ENCODE peak calls at places on chromosomes 16 and 17, in ten cellular contexts. G is DND-41, K is lower lobe of right lung, V is endodermal cell, I is esophagus squamous epithelium, Z is colonic mucosa, X is transverse colon, E is psoas muscle, W is heart right ventricle, H is neural progenitor cell. Y is an unnamed sample.

GRCh38 chr16:89534147-89534788 is 26.1 kb downstream of the SPG7 start:
- DNase-seq in G (no peak), K (no peak), V (no peak), I (peak; percentile 19), Z (no peak), X (peak; percentile 22), E (no peak), W (peak; percentile 20), H (no peak), Y (no peak)

GRCh38 chr16:51881731-51882130 is 665.2 kb downstream of the TOX3 start:
- DNase-seq in G (no peak), K (no peak), V (no peak), I (no peak), Z (no peak), X (no peak), E (no peak), W (no peak), H (no peak), Y (no peak)

GRCh38 chr16:75072239-75072947 is 44.2 kb downstream of the LDHD start:
- DNase-seq in G (no peak), K (no peak), V (no peak), I (no peak), Z (no peak), X (no peak), E (no peak), W (no peak), H (no peak), Y (no peak)

GRCh38 chr17:42097691-42098661 is at the start of gene ZNF385C:
- DNase-seq in G (no peak), K (no peak), V (peak; percentile 89), I (no peak), Z (no peak), X (no peak), E (no peak), W (no peak), H (peak; percentile 69), Y (no peak)

GRCh38 chr17:28381141-28381825 is 9.8 kb downstream of the SARM1 start:
- DNase-seq in G (no peak), K (peak; percentile 76), V (peak; percentile 97), I (no peak), Z (peak; percentile 54), X (peak; percentile 47), E (peak; percentile 37), W (no peak), H (peak; percentile 89), Y (no peak)

GRCh38 chr17:59964455-59965328 is at the start of gene RNFT1:
- DNase-seq in G (peak; percentile 87), K (peak; percentile 96), V (peak; percentile 97), I (peak; percentile 51), Z (peak; percentile 95), X (peak; percentile 95), E (peak; percentile 95), W (peak; percentile 92), H (peak; percentile 96), Y (peak; percentile 77)

GRCh38 chr17:5686246-5686645 is 101.9 kb upstream of the NLRP1 start:
- DNase-seq in G (no peak), K (no peak), V (no peak), I (no peak), Z (no peak), X (no peak), E (no peak), W (no peak), H (no peak), Y (no peak)

GRCh38 chr16:12803203-12804093 is at the start of gene CPPED1:
- DNase-seq in G (peak; percentile 93), K (peak; percentile 98), V (peak; percentile 96), I (peak; percentile 82), Z (peak; percentile 93), X (peak; percentile 94), E (peak; percentile 93), W (peak; percentile 93), H (peak; percentile 94), Y (peak; percentile 94)

GRCh38 chr17:74451557-74451956 is 14.9 kb upstream of the CD300A start:
- DNase-seq in G (no peak), K (no peak), V (no peak), I (no peak), Z (no peak), X (no peak), E (no peak), W (no peak), H (no peak), Y (no peak)

GRCh38 chr16:13906426-13907089 is 13.4 kb upstream of the ERCC4 start:
- DNase-seq in G (no peak), K (no peak), V (no peak), I (no peak), Z (no peak), X (no peak), E (no peak), W (no peak), H (no peak), Y (no peak)

GRCh38 chr16:54511181-54511731 is 224.7 kb upstream of the IRX3 start:
- DNase-seq in G (peak; percentile 37), K (no peak), V (no peak), I (no peak), Z (no peak), X (no peak), E (no peak), W (no peak), H (peak; percentile 36), Y (no peak)

GRCh38 chr17:58369214-58370031 is 17.4 kb upstream of the SUPT4H1 start:
- DNase-seq in G (no peak), K (no peak), V (peak; percentile 41), I (no peak), Z (peak; percentile 66), X (no peak), E (no peak), W (no peak), H (no peak), Y (no peak)

GRCh38 chr16:50425648-50426047 is 56.9 kb upstream of the BRD7 start:
- DNase-seq in G (no peak), K (no peak), V (no peak), I (no peak), Z (no peak), X (no peak), E (no peak), W (no peak), H (no peak), Y (no peak)

GRCh38 chr17:45231481-45232116 is 9.9 kb downstream of the FMNL1 start:
- DNase-seq in G (no peak), K (no peak), V (peak; percentile 89), I (no peak), Z (no peak), X (peak; percentile 50), E (no peak), W (no peak), H (peak; percentile 68), Y (no peak)

GRCh38 chr16:84993926-84994325 is 17.4 kb downstream of the ZDHHC7 start:
- DNase-seq in G (no peak), K (peak; percentile 40), V (no peak), I (no peak), Z (no peak), X (no peak), E (peak; percentile 49), W (no peak), H (no peak), Y (no peak)
- H3K4me1 ChIP-seq in G (no peaks in the 10 kb centered on the region), K (peaks cover 72% of the 10 kb centered on the region), V (peaks cover 9% of the 10 kb centered on the region), I (peaks cover 54% of the 10 kb centered on the region), Z (peaks cover 31% of the 10 kb centered on the region), X (peaks cover 40% of the 10 kb centered on the region), E (peaks cover 32% of the 10 kb centered on the region), W (peaks cover 22% of the 10 kb centered on the region), H (no peaks in the 10 kb centered on the region), Y (peaks cover 56% of the 10 kb centered on the region)

GRCh38 chr17:48570325-48571023 is 7.7 kb downstream of the HOXB4 start:
- DNase-seq in G (no peak), K (no peak), V (peak; percentile 89), I (no peak), Z (no peak), X (no peak), E (no peak), W (no peak), H (no peak), Y (no peak)

GRCh38 chr17:48567646-48568354 is 10.3 kb downstream of the HOXB4 start:
- DNase-seq in G (no peak), K (no peak), V (no peak), I (no peak), Z (no peak), X (no peak), E (no peak), W (no peak), H (no peak), Y (no peak)

GRCh38 chr17:48569676-48570324 is 8.3 kb downstream of the HOXB4 start:
- DNase-seq in G (no peak), K (no peak), V (no peak), I (no peak), Z (no peak), X (no peak), E (no peak), W (no peak), H (no peak), Y (no peak)

GRCh38 chr17:48567209-48567608 is 10.9 kb downstream of the HOXB4 start:
- DNase-seq in G (no peak), K (no peak), V (peak; percentile 70), I (no peak), Z (peak; percentile 84), X (peak; percentile 71), E (no peak), W (no peak), H (no peak), Y (no peak)

DNA sequence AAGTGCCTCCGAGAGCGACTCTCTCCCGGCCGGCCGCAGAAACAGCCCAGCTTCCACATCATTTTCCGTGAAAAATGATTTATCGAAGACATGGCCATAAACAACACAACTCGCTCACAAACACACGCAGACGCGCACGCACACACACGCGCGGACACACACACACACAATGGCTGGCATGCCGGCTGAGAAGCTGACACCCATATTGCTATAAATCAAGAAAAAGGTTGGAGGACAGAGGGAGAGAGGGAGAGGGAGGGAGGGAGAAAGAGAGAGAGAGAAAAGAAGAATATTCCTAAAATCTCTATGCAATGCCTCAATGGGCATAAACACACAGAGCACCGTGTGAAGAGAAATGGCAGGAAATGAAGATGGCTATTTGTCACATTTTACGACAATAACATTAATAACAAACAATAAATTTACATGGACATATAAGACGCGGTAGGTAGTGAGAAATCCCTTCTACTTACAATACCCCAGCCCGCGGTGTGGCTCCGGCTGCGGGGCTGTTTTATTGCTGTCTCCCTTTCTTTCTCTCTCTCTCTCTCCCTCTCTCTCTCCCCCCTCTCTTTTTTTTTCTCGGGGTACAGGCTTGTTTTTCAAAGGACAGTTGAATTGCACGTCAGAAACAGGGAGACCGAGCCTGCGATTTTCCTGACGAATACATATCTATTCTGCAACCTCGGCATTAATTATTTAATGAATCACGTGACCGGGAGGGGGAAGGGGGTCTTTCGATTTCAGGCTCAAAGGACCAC is 9.5 kb downstream of the HOXB4 start:
- DNase-seq in G (no peak), K (no peak), V (no peak), I (no peak), Z (no peak), X (no peak), E (no peak), W (no peak), H (no peak), Y (no peak)
- H3K4me1 ChIP-seq in G (no peaks in the 10 kb centered on the region), K (peaks cover 31% of the 10 kb centered on the region), V (peaks cover 13% of the 10 kb centered on the region), I (peaks cover 63% of the 10 kb centered on the region), Z (peaks cover 21% of the 10 kb centered on the region), X (peaks cover 35% of the 10 kb centered on the region), E (no peaks in the 10 kb centered on the region), W (peaks cover 5% of the 10 kb centered on the region), H (no peaks in the 10 kb centered on the region), Y (peaks cover 6% of the 10 kb centered on the region)

GRCh38 chr16:8853150-8853549 is 15.7 kb downstream of the CARHSP1 start:
- DNase-seq in G (no peak), K (peak; percentile 20), V (no peak), I (no peak), Z (peak; percentile 16), X (no peak), E (no peak), W (no peak), H (no peak), Y (no peak)
- H3K4me1 ChIP-seq in G (peaks cover 6% of the 10 kb centered on the region), K (peaks cover 51% of the 10 kb centered on the region), V (peaks cover 15% of the 10 kb centered on the region), I (peaks cover 32% of the 10 kb centered on the region), Z (no peaks in the 10 kb centered on the region), X (no peaks in the 10 kb centered on the region), E (no peaks in the 10 kb centered on the region), W (peaks cover 46% of the 10 kb centered on the region), H (no peaks in the 10 kb centered on the region), Y (no peaks in the 10 kb centered on the region)

GRCh38 chr17:66952031-66952524 is 12.4 kb upstream of the CACNG4 start:
- DNase-seq in G (no peak), K (peak; percentile 83), V (peak; percentile 92), I (no peak), Z (no peak), X (peak; percentile 66), E (peak; percentile 58), W (no peak), H (peak; percentile 16), Y (peak; percentile 96)
- H3K4me1 ChIP-seq in G (no peaks in the 10 kb centered on the region), K (no peaks in the 10 kb centered on the region), V (peaks cover 4% of the 10 kb centered on the region), I (peaks cover 16% of the 10 kb centered on the region), Z (peaks cover 8% of the 10 kb centered on the region), X (no peaks in the 10 kb centered on the region), E (peaks cover 18% of the 10 kb centered on the region), W (no peaks in the 10 kb centered on the region), H (no peaks in the 10 kb centered on the region), Y (peaks cover 71% of the 10 kb centered on the region)

Y was measured in PC-9.